ENCODE peak calls at places on chromosomes 13 and 19, in ten cellular contexts. One of them, this sample, is unnamed.

GRCh38 chr19:45876161-45876410 is 9.9 kb downstream of the IRF2BP1 start:
- DNase-seq in HepG2: no peak
- DNase-seq in WTC11: no peak
- DNase-seq in NB4: peak; percentile 78
- DNase-seq in HCT116: no peak
- DNase-seq in H1: no peak
- DNase-seq in A549: no peak
- DNase-seq in K562: no peak
- DNase-seq in GM12878: no peak
- DNase-seq in SK-N-SH: no peak
- DNase-seq in this sample: no peak

GRCh38 chr19:11693505-11694499 is 44.9 kb downstream of the ZNF823 start:
- DNase-seq in HepG2: peak; percentile 85
- DNase-seq in WTC11: peak; percentile 57
- DNase-seq in NB4: peak; percentile 61
- DNase-seq in HCT116: peak; percentile 56
- DNase-seq in H1: peak; percentile 57
- DNase-seq in A549: no peak
- DNase-seq in K562: peak; percentile 21
- DNase-seq in GM12878: no peak
- DNase-seq in SK-N-SH: peak; percentile 64
- DNase-seq in this sample: no peak

GRCh38 chr19:50455992-50456391 is 20.3 kb upstream of the EMC10 start:
- DNase-seq in HepG2: no peak
- DNase-seq in WTC11: no peak
- DNase-seq in NB4: no peak
- DNase-seq in HCT116: no peak
- DNase-seq in H1: no peak
- DNase-seq in A549: no peak
- DNase-seq in K562: no peak
- DNase-seq in GM12878: no peak
- DNase-seq in SK-N-SH: no peak
- DNase-seq in this sample: no peak

GRCh38 chr13:21974741-21975140 is 303.9 kb downstream of the FGF9 start:
- DNase-seq in HepG2: no peak
- DNase-seq in WTC11: no peak
- DNase-seq in NB4: no peak
- DNase-seq in HCT116: no peak
- DNase-seq in H1: no peak
- DNase-seq in A549: no peak
- DNase-seq in K562: no peak
- DNase-seq in GM12878: no peak
- DNase-seq in SK-N-SH: no peak
- DNase-seq in this sample: no peak

GRCh38 chr13:41621716-41622508 is 164.6 kb downstream of the RGCC start:
- DNase-seq in HepG2: peak; percentile 35
- DNase-seq in WTC11: no peak
- DNase-seq in NB4: no peak
- DNase-seq in HCT116: no peak
- DNase-seq in H1: no peak
- DNase-seq in A549: no peak
- DNase-seq in K562: no peak
- DNase-seq in GM12878: no peak
- DNase-seq in SK-N-SH: no peak
- DNase-seq in this sample: no peak

GRCh38 chr19:29017788-29018187 is 195.2 kb downstream of the UQCRFS1 start:
- DNase-seq in HepG2: no peak
- DNase-seq in WTC11: no peak
- DNase-seq in NB4: no peak
- DNase-seq in HCT116: no peak
- DNase-seq in H1: no peak
- DNase-seq in A549: no peak
- DNase-seq in K562: no peak
- DNase-seq in GM12878: no peak
- DNase-seq in SK-N-SH: no peak
- DNase-seq in this sample: no peak

GRCh38 chr19:23771348-23771747 is 12.7 kb upstream of the ZNF681 start:
- DNase-seq in HepG2: no peak
- DNase-seq in WTC11: no peak
- DNase-seq in NB4: no peak
- DNase-seq in HCT116: no peak
- DNase-seq in H1: no peak
- DNase-seq in A549: no peak
- DNase-seq in K562: no peak
- DNase-seq in GM12878: no peak
- DNase-seq in SK-N-SH: no peak
- DNase-seq in this sample: no peak

GRCh38 chr13:27295096-27295495 is 24.5 kb downstream of the RASL11A start:
- DNase-seq in HepG2: no peak
- DNase-seq in WTC11: no peak
- DNase-seq in NB4: no peak
- DNase-seq in HCT116: no peak
- DNase-seq in H1: no peak
- DNase-seq in A549: no peak
- DNase-seq in K562: no peak
- DNase-seq in GM12878: no peak
- DNase-seq in SK-N-SH: no peak
- DNase-seq in this sample: no peak

GRCh38 chr13:106063591-106064308 is 471.7 kb downstream of the EFNB2 start:
- DNase-seq in HepG2: no peak
- DNase-seq in WTC11: no peak
- DNase-seq in NB4: no peak
- DNase-seq in HCT116: no peak
- DNase-seq in H1: no peak
- DNase-seq in A549: no peak
- DNase-seq in K562: no peak
- DNase-seq in GM12878: no peak
- DNase-seq in SK-N-SH: no peak
- DNase-seq in this sample: no peak

GRCh38 chr19:46760363-46760762 is 14.1 kb upstream of the STRN4 start:
- DNase-seq in HepG2: no peak
- DNase-seq in WTC11: no peak
- DNase-seq in NB4: no peak
- DNase-seq in HCT116: no peak
- DNase-seq in H1: no peak
- DNase-seq in A549: no peak
- DNase-seq in K562: no peak
- DNase-seq in GM12878: no peak
- DNase-seq in SK-N-SH: no peak
- DNase-seq in this sample: no peak

GRCh38 chr19:43544077-43544476 is 11.1 kb downstream of the ZNF575 start:
- DNase-seq in HepG2: no peak
- DNase-seq in WTC11: no peak
- DNase-seq in NB4: no peak
- DNase-seq in HCT116: no peak
- DNase-seq in H1: no peak
- DNase-seq in A549: no peak
- DNase-seq in K562: no peak
- DNase-seq in GM12878: no peak
- DNase-seq in SK-N-SH: no peak
- DNase-seq in this sample: no peak

GRCh38 chr19:54462713-54463530 is 656 bp downstream of the LENG9 start:
- DNase-seq in HepG2: peak; percentile 54
- DNase-seq in WTC11: peak; percentile 69
- DNase-seq in NB4: peak; percentile 80
- DNase-seq in HCT116: no peak
- DNase-seq in H1: peak; percentile 83
- DNase-seq in A549: no peak
- DNase-seq in K562: peak; percentile 42
- DNase-seq in GM12878: no peak
- DNase-seq in SK-N-SH: peak; percentile 57
- DNase-seq in this sample: peak; percentile 72

GRCh38 chr13:114324334-114324733 is 10.0 kb downstream of the CHAMP1 start:
- DNase-seq in HepG2: no peak
- DNase-seq in WTC11: no peak
- DNase-seq in NB4: no peak
- DNase-seq in HCT116: no peak
- DNase-seq in H1: no peak
- DNase-seq in A549: no peak
- DNase-seq in K562: no peak
- DNase-seq in GM12878: no peak
- DNase-seq in SK-N-SH: no peak
- DNase-seq in this sample: no peak
- TF ChIP-seq MAX in HepG2: no peak
- TF ChIP-seq MAX in WTC11: no peak
- TF ChIP-seq MAX in NB4: no peak
- TF ChIP-seq MAX in HCT116: no peak
- TF ChIP-seq MAX in H1: no peak
- TF ChIP-seq MAX in A549: no peak
- TF ChIP-seq MAX in K562: no peak
- TF ChIP-seq MAX in GM12878: no peak
- TF ChIP-seq MAX in SK-N-SH: no peak
- TF ChIP-seq MAX in this sample: no peak

GRCh38 chr19:38360839-38361631 is 13.3 kb upstream of the PSMD8 start:
- DNase-seq in HepG2: no peak
- DNase-seq in WTC11: no peak
- DNase-seq in NB4: no peak
- DNase-seq in HCT116: no peak
- DNase-seq in H1: no peak
- DNase-seq in A549: no peak
- DNase-seq in K562: peak; percentile 39
- DNase-seq in GM12878: no peak
- DNase-seq in SK-N-SH: peak; percentile 48
- DNase-seq in this sample: no peak
- TF ChIP-seq MAX in HepG2: no peak
- TF ChIP-seq MAX in WTC11: peak; percentile 9
- TF ChIP-seq MAX in NB4: no peak
- TF ChIP-seq MAX in HCT116: no peak
- TF ChIP-seq MAX in H1: no peak
- TF ChIP-seq MAX in A549: no peak
- TF ChIP-seq MAX in K562: no peak
- TF ChIP-seq MAX in GM12878: no peak
- TF ChIP-seq MAX in SK-N-SH: no peak
- TF ChIP-seq MAX in this sample: no peak

GRCh38 chr19:49224856-49225255 is 67.3 kb downstream of the TRPM4 start:
- DNase-seq in HepG2: peak; percentile 55
- DNase-seq in WTC11: peak; percentile 79
- DNase-seq in NB4: peak; percentile 73
- DNase-seq in HCT116: peak; percentile 61
- DNase-seq in H1: peak; percentile 78
- DNase-seq in A549: peak; percentile 84
- DNase-seq in K562: peak; percentile 52
- DNase-seq in GM12878: no peak
- DNase-seq in SK-N-SH: peak; percentile 66
- DNase-seq in this sample: peak; percentile 80
- TF ChIP-seq MAX in HepG2: no peak
- TF ChIP-seq MAX in WTC11: no peak
- TF ChIP-seq MAX in NB4: no peak
- TF ChIP-seq MAX in HCT116: no peak
- TF ChIP-seq MAX in H1: no peak
- TF ChIP-seq MAX in A549: no peak
- TF ChIP-seq MAX in K562: no peak
- TF ChIP-seq MAX in GM12878: no peak
- TF ChIP-seq MAX in SK-N-SH: no peak
- TF ChIP-seq MAX in this sample: no peak

GRCh38 chr13:113493315-113493951 is 2.9 kb upstream of the DCUN1D2 start:
- DNase-seq in HepG2: peak; percentile 90
- DNase-seq in WTC11: no peak
- DNase-seq in NB4: peak; percentile 85
- DNase-seq in HCT116: peak; percentile 85
- DNase-seq in H1: no peak
- DNase-seq in A549: peak; percentile 67
- DNase-seq in K562: peak; percentile 21
- DNase-seq in GM12878: peak; percentile 16
- DNase-seq in SK-N-SH: no peak
- DNase-seq in this sample: peak; percentile 95
- TF ChIP-seq MAX in HepG2: peak; percentile 45
- TF ChIP-seq MAX in WTC11: no peak
- TF ChIP-seq MAX in NB4: peak; percentile 93
- TF ChIP-seq MAX in HCT116: no peak
- TF ChIP-seq MAX in H1: no peak
- TF ChIP-seq MAX in A549: peak; percentile 88
- TF ChIP-seq MAX in K562: no peak
- TF ChIP-seq MAX in GM12878: no peak
- TF ChIP-seq MAX in SK-N-SH: peak; percentile 87
- TF ChIP-seq MAX in this sample: no peak

DNA sequence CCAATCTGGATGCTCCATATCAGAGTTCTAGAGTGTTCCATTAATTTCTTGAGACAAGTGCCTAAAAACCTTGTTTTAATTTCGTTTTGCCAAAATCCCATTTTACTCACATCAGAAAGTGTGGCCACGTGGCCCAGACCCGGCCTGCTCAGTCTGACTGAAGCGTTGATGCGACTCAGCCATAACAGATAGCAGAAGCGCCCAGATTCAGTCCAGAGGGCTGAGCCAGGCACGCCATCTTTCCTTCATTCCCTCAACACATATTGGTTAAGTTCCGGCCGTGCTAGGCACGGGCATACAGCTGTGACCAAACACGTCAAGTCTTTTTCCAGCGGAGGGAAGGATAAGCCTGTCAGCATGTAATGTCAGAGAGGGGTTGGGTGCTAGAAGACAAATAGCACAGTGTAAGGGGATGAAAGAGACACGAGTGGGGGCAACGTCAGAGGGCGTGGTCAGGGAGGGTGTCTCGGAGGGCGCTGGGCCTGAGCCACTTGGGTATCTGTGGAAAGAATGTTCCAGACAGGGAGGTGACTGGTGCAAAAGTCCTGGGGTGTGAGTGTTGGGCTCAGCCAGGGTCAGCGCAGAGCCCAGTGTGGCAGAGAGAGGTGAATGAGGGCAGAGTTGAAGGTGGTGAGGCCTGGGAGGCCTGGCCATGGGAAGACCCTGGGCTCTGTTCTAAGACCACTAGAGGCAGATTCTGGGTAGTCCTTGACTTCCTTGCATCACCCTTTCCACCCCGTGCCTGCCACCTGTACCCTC is 3.1 kb downstream of the F10 start:
- DNase-seq in HepG2: no peak
- DNase-seq in WTC11: no peak
- DNase-seq in NB4: no peak
- DNase-seq in HCT116: no peak
- DNase-seq in H1: no peak
- DNase-seq in A549: no peak
- DNase-seq in K562: no peak
- DNase-seq in GM12878: no peak
- DNase-seq in SK-N-SH: no peak
- DNase-seq in this sample: no peak
- TF ChIP-seq MAX in HepG2: no peak
- TF ChIP-seq MAX in WTC11: no peak
- TF ChIP-seq MAX in NB4: no peak
- TF ChIP-seq MAX in HCT116: no peak
- TF ChIP-seq MAX in H1: no peak
- TF ChIP-seq MAX in A549: no peak
- TF ChIP-seq MAX in K562: no peak
- TF ChIP-seq MAX in GM12878: no peak
- TF ChIP-seq MAX in SK-N-SH: no peak
- TF ChIP-seq MAX in this sample: no peak

GRCh38 chr19:14400913-14401312 is 18.2 kb downstream of the DDX39A start:
- DNase-seq in HepG2: no peak
- DNase-seq in WTC11: no peak
- DNase-seq in NB4: no peak
- DNase-seq in HCT116: no peak
- DNase-seq in H1: no peak
- DNase-seq in A549: no peak
- DNase-seq in K562: no peak
- DNase-seq in GM12878: peak; percentile 49
- DNase-seq in SK-N-SH: no peak
- DNase-seq in this sample: no peak
- TF ChIP-seq MAX in HepG2: no peak
- TF ChIP-seq MAX in WTC11: no peak
- TF ChIP-seq MAX in NB4: no peak
- TF ChIP-seq MAX in HCT116: no peak
- TF ChIP-seq MAX in H1: no peak
- TF ChIP-seq MAX in A549: no peak
- TF ChIP-seq MAX in K562: no peak
- TF ChIP-seq MAX in GM12878: no peak
- TF ChIP-seq MAX in SK-N-SH: no peak
- TF ChIP-seq MAX in this sample: no peak